ENCODE peak calls at places on chromosomes 3 and 15, in six cellular contexts. N is GM12865, D is fibroblast of pulmonary artery, K is foreskin fibroblast, V is endodermal cell, Z is breast epithelium. X is an unnamed sample.

GRCh38 chr3:71989165-71989564 is 204.2 kb upstream of the PROK2 start:
- DNase-seq in N (no peak), D (peak; percentile 21), K (peak; percentile 78), V (no peak), Z (no peak), X (no peak)

GRCh38 chr15:62712455-62712839 is 330.1 kb upstream of the TPM1 start:
- DNase-seq in N (no peak), D (no peak), K (no peak), V (no peak), Z (no peak), X (no peak)

GRCh38 chr3:141105828-141106628 is 54.9 kb downstream of the SPSB4 start:
- DNase-seq in N (peak; percentile 84), D (peak; percentile 92), K (peak; percentile 90), V (peak; percentile 89), Z (peak; percentile 61), X (peak; percentile 89)

GRCh38 chr15:40511472-40512133 is 40.8 kb downstream of the CHST14 start:
- DNase-seq in N (peak; percentile 59), D (peak; percentile 29), K (peak; percentile 76), V (peak; percentile 93), Z (peak; percentile 44), X (no peak)

GRCh38 chr15:98706387-98706786 is 58.0 kb downstream of the IGF1R start:
- DNase-seq in N (no peak), D (no peak), K (no peak), V (no peak), Z (no peak), X (no peak)

GRCh38 chr3:9732080-9732752 is 681 bp downstream of the BRPF1 start:
- DNase-seq in N (peak; percentile 52), D (no peak), K (peak; percentile 40), V (peak; percentile 68), Z (no peak), X (no peak)

GRCh38 chr3:127738192-127738840 is 65.6 kb downstream of the ABTB1 start:
- DNase-seq in N (no peak), D (peak; percentile 58), K (no peak), V (no peak), Z (no peak), X (no peak)

GRCh38 chr3:175260145-175260794 is 401.1 kb downstream of the NAALADL2 start:
- DNase-seq in N (no peak), D (peak; percentile 50), K (peak; percentile 67), V (no peak), Z (no peak), X (no peak)

GRCh38 chr3:131053021-131053420 is 26.3 kb downstream of the NEK11 start:
- DNase-seq in N (peak; percentile 6), D (peak; percentile 61), K (peak; percentile 29), V (no peak), Z (no peak), X (peak; percentile 23)
- TF ChIP-seq CTCF in N (peak; percentile 17), D (peak; percentile 51), K (peak; percentile 29), V (peak; percentile 16), Z (no peak), X (peak; percentile 34)

DNA sequence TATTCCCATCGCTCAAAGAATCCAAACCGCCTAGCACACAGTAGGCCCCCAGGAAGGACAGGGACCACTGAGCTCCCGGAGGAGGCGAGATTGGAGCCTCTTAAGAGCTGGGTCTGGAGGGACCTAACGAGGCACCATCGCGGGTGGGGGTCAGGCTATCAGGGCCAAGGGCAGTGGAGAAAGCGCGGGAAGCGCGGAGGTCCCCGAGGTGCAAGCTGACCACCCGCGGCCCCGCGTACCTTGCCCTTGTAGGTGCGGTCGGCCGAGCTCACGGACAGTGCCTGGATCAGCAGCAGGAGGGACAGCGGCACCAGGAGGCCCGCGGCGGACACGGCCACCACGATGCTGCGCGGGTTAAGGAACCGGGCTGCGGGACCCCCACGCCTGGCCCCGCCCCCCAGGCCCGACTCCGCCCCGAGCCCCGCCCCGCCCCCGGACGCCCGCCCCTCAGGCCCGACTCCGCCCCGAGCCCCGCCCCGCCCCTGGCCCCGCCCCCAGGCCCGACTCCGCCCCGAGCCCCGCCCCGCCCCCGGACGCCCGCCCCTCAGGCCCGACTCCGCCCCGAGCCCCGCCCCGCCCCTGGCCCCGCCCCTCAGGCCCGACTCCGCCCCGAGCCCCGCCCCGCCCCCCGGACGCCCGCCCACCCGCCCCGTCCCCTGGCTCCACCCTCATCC is 3.9 kb downstream of the ZDHHC19 start:
- DNase-seq in N (peak; percentile 30), D (no peak), K (no peak), V (peak; percentile 74), Z (no peak), X (no peak)
- H3K4me3 ChIP-seq in N (no peak overlapping the region), D (peak overlapping the region; percentile 54), K (peak overlapping the region; percentile 45), V (peak overlapping the region; percentile 71), Z (peak overlapping the region; percentile 60), X (peak overlapping the region; percentile 42)

GRCh38 chr3:1103525-1103924 is 10.7 kb downstream of the CNTN6 start:
- DNase-seq in N (no peak), D (no peak), K (no peak), V (no peak), Z (no peak), X (no peak)
- TF ChIP-seq CTCF in N (no peak), D (peak; percentile 9), K (no peak), V (peak; percentile 63), Z (no peak), X (peak; percentile 18)

GRCh38 chr15:24961967-24962366 is 7.2 kb downstream of the SNRPN start:
- DNase-seq in N (no peak), D (no peak), K (no peak), V (no peak), Z (no peak), X (no peak)

GRCh38 chr15:24954783-24955548 is at the start of the genes SNRPN and SNURF:
- DNase-seq in N (peak; percentile 77), D (peak; percentile 77), K (peak; percentile 88), V (peak; percentile 85), Z (peak; percentile 53), X (peak; percentile 36)

GRCh38 chr15:24956131-24956838 is 1.5 kb downstream of the SNRPN start:
- DNase-seq in N (peak; percentile 85), D (peak; percentile 83), K (peak; percentile 83), V (peak; percentile 88), Z (peak; percentile 82), X (peak; percentile 41)

GRCh38 chr15:24955549-24955929 is 752 bp downstream of the SNRPN start:
- DNase-seq in N (peak; percentile 2), D (no peak), K (peak; percentile 3), V (no peak), Z (no peak), X (no peak)

DNA sequence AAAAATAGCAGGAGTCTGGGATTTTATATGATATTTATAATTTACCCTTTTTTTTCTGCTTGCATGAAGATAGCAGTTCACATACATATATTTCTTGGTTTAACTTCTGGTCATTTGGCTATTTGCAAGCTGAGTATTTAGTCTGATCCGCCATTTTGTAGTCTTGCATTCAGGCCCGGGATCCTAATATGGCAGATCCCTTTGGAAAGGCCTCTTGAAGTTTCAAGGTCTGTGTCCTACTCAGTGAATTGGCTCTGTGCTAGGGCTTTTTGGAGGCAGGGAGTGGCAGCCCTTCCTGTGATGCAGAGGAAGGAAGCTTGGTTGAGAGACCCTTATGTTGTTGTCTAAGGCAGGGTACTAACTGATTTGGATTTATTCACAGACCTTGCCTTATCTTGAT is 2.9 kb downstream of the SNRPN start:
- DNase-seq in N (no peak), D (no peak), K (no peak), V (no peak), Z (no peak), X (no peak)
- H3K4me3 ChIP-seq in N (no peak overlapping the region), D (no peak overlapping the region), K (no peak overlapping the region), V (peak overlapping the region; percentile 90), Z (no peak overlapping the region), X (no peak overlapping the region)

X was measured in astrocyte of the cerebellum.